ENCODE peak calls at places on chromosomes 7 and 10, in six cellular contexts. H, X, Z, P, A and M are unnamed samples.

GRCh38 chr7:24920702-24921679 is 59.0 kb downstream of the OSBPL3 start:
- DNase-seq in H (no peak), X (no peak), Z (no peak), P (no peak), A (no peak), M (peak)

GRCh38 chr7:158885624-158886023 is 29.3 kb downstream of the DYNC2I1 start:
- DNase-seq in H (peak), X (no peak), Z (no peak), P (no peak), A (no peak), M (peak)

GRCh38 chr10:125006921-125007391 is 65.0 kb downstream of the ZRANB1 start:
- DNase-seq in H (no peak), X (no peak), Z (no peak), P (no peak), A (no peak), M (no peak)

GRCh38 chr10:35995515-35995914 is 353.4 kb upstream of the FZD8 start:
- DNase-seq in H (no peak), X (no peak), Z (no peak), P (no peak), A (no peak), M (no peak)

GRCh38 chr7:94620703-94621118 is 35.2 kb downstream of the SGCE start:
- DNase-seq in H (no peak), X (peak), Z (peak), P (no peak), A (peak), M (peak)

GRCh38 chr7:33774762-33775523 is 130.4 kb upstream of the BMPER start:
- DNase-seq in H (no peak), X (no peak), Z (peak), P (no peak), A (peak), M (no peak)

GRCh38 chr10:90604636-90605035 is 253.2 kb downstream of the HTR7 start:
- DNase-seq in H (no peak), X (no peak), Z (no peak), P (no peak), A (no peak), M (no peak)

GRCh38 chr7:2380461-2380860 is 22.9 kb upstream of the CHST12 start:
- DNase-seq in H (no peak), X (no peak), Z (no peak), P (no peak), A (no peak), M (no peak)

GRCh38 chr10:110375121-110375520 is 70.4 kb upstream of the SMNDC1 start:
- DNase-seq in H (no peak), X (no peak), Z (no peak), P (no peak), A (no peak), M (no peak)

GRCh38 chr10:113518816-113519591 is 33.8 kb upstream of the HABP2 start:
- DNase-seq in H (no peak), X (no peak), Z (no peak), P (no peak), A (no peak), M (no peak)

GRCh38 chr7:148944935-148945934 is 61.1 kb upstream of the EZH2 start:
- DNase-seq in H (no peak), X (no peak), Z (peak), P (no peak), A (no peak), M (no peak)

GRCh38 chr7:80635533-80635932 is 2.9 kb upstream of the CD36 start:
- DNase-seq in H (no peak), X (no peak), Z (no peak), P (no peak), A (no peak), M (no peak)

GRCh38 chr10:52755297-52756062 is 17.1 kb downstream of the MBL2 start:
- DNase-seq in H (no peak), X (no peak), Z (peak), P (no peak), A (peak), M (peak)

GRCh38 chr10:108453166-108453565 is 1288.7 kb upstream of the SORCS1 start:
- DNase-seq in H (no peak), X (no peak), Z (no peak), P (no peak), A (no peak), M (peak)

GRCh38 chr7:12812111-12812510 is 124.7 kb downstream of the ARL4A start:
- DNase-seq in H (no peak), X (no peak), Z (no peak), P (no peak), A (no peak), M (no peak)

GRCh38 chr10:63323930-63324854 is 141.6 kb downstream of the JMJD1C start:
- DNase-seq in H (no peak), X (no peak), Z (no peak), P (no peak), A (no peak), M (peak)

GRCh38 chr10:35640951-35641429 is 1.1 kb downstream of the FZD8 start:
- DNase-seq in H (peak), X (no peak), Z (peak), P (no peak), A (peak), M (no peak)

GRCh38 chr10:17216217-17216900 is 11.7 kb upstream of the VIM start:
- DNase-seq in H (no peak), X (peak), Z (peak), P (no peak), A (no peak), M (peak)